ENCODE peak calls at places on chromosome 18, in ten cellular contexts. R, W, B, L, J, A, Q, O, E and T are unnamed samples. For H3K4me1 and H3K27me3, the result is how much of the 10 kb centered on the place peaks cover.

GRCh38 chr18:59516356-59517155 is 157.5 kb upstream of the LMAN1 start:
- DNase-seq in R (no peak), W (no peak), B (no peak), L (peak), J (peak), A (no peak), Q (no peak), O (peak), E (no peak), T (no peak)

GRCh38 chr18:13137939-13138821 is 80.4 kb upstream of the LDLRAD4 start:
- DNase-seq in R (peak), W (peak), B (peak), L (peak), J (peak), A (peak), Q (peak), O (peak), E (peak), T (no peak)

GRCh38 chr18:35050004-35050623 is 8.9 kb downstream of the MAPRE2 start:
- DNase-seq in R (no peak), W (no peak), B (no peak), L (no peak), J (no peak), A (no peak), Q (no peak), O (no peak), E (peak), T (no peak)

GRCh38 chr18:57301573-57302230 is 50.7 kb upstream of the ST8SIA3 start:
- DNase-seq in R (no peak), W (no peak), B (no peak), L (no peak), J (no peak), A (no peak), Q (no peak), O (no peak), E (no peak), T (no peak)

GRCh38 chr18:35811896-35812295 is 160.6 kb upstream of the RMP24 start:
- DNase-seq in R (no peak), W (no peak), B (no peak), L (no peak), J (no peak), A (no peak), Q (no peak), O (no peak), E (no peak), T (no peak)

GRCh38 chr18:2304378-2305175 is 266.7 kb downstream of the METTL4 start:
- DNase-seq in R (no peak), W (no peak), B (no peak), L (peak), J (no peak), A (no peak), Q (no peak), O (no peak), E (no peak), T (no peak)

GRCh38 chr18:27887711-27888495 is 289.0 kb downstream of the CDH2 start:
- DNase-seq in R (no peak), W (no peak), B (no peak), L (peak), J (no peak), A (no peak), Q (no peak), O (no peak), E (no peak), T (no peak)

GRCh38 chr18:76499596-76500340 is 4.7 kb upstream of the ZNF516 start:
- DNase-seq in R (no peak), W (no peak), B (no peak), L (no peak), J (no peak), A (no peak), Q (no peak), O (no peak), E (no peak), T (no peak)

GRCh38 chr18:58572680-58573079 is 56.2 kb downstream of the ALPK2 start:
- DNase-seq in R (no peak), W (no peak), B (no peak), L (no peak), J (no peak), A (no peak), Q (no peak), O (no peak), E (no peak), T (no peak)

GRCh38 chr18:61546598-61546997 is 213.4 kb downstream of the CDH20 start:
- DNase-seq in R (no peak), W (no peak), B (no peak), L (peak), J (no peak), A (no peak), Q (no peak), O (no peak), E (no peak), T (no peak)

GRCh38 chr18:39842042-39842791 is 2112.8 kb upstream of the PIK3C3 start:
- DNase-seq in R (no peak), W (no peak), B (no peak), L (no peak), J (no peak), A (no peak), Q (no peak), O (no peak), E (no peak), T (no peak)

GRCh38 chr18:51151568-51152511 is 45.6 kb downstream of the MEX3C start:
- DNase-seq in R (no peak), W (no peak), B (no peak), L (no peak), J (no peak), A (peak), Q (peak), O (no peak), E (peak), T (no peak)

GRCh38 chr18:35941299-35941698 is 31.2 kb upstream of the RMP24 start:
- DNase-seq in R (no peak), W (no peak), B (no peak), L (no peak), J (no peak), A (no peak), Q (no peak), O (no peak), E (no peak), T (no peak)

GRCh38 chr18:36776650-36777049 is 52.2 kb downstream of the TPGS2 start:
- DNase-seq in R (no peak), W (no peak), B (no peak), L (no peak), J (no peak), A (no peak), Q (no peak), O (peak), E (no peak), T (no peak)

GRCh38 chr18:75054611-75055010 is 154.3 kb downstream of the PTGR3 start:
- DNase-seq in R (no peak), W (no peak), B (no peak), L (no peak), J (no peak), A (no peak), Q (no peak), O (no peak), E (no peak), T (no peak)

GRCh38 chr18:73479472-73479871 is 611.7 kb upstream of the NETO1 start:
- DNase-seq in R (no peak), W (no peak), B (no peak), L (peak), J (no peak), A (no peak), Q (no peak), O (no peak), E (no peak), T (no peak)

GRCh38 chr18:43934322-43935050 is 657.2 kb upstream of the SYT4 start:
- DNase-seq in R (no peak), W (no peak), B (no peak), L (no peak), J (no peak), A (no peak), Q (no peak), O (no peak), E (no peak), T (no peak)

GRCh38 chr18:50986360-50987087 is 18.7 kb downstream of the ELAC1 start:
- DNase-seq in R (no peak), W (no peak), B (no peak), L (peak), J (no peak), A (no peak), Q (no peak), O (peak), E (no peak), T (no peak)

DNA sequence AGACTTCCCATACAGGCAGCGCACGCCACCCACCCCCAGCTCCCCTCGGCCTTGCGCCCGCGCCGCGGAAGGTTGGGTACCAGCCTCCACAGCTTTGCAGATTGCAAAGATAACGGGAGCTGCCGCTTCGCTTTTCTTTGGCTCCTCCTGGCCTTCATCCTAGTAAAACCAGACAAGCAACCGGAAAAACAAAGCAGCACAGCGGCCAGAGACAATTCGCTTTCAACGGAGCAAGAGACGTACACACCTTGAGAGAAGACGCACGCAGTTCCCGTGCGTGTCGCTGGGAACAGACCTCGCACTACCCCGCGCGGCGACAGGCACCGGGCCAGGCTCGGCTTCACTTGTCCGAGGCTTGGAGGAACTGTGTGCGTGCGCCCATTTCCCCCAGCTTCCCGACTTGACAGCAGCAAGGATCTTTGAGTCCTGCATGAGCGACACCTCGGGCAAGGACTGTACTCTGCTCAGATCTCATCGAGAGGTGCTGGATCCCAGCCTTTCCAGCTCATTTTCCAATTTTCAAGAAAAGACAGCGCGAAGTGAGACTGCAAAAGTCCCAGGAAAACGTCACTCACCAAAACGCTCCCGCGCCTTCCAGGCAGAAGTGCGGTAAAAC is 964 bp downstream of the ZBTB7C start:
- DNase-seq in R (no peak), W (peak), B (peak), L (no peak), J (no peak), A (no peak), Q (no peak), O (no peak), E (no peak), T (peak)
- H3K4me3 ChIP-seq in R (peak), W (peak), B (peak), L (peak), J (peak), A (no peak), Q (no peak), O (peak), E (no peak), T (peak)

GRCh38 chr18:24378598-24378997 is 19.0 kb downstream of the OSBPL1A start:
- DNase-seq in R (no peak), W (no peak), B (no peak), L (no peak), J (no peak), A (no peak), Q (no peak), O (no peak), E (no peak), T (no peak)
- H3K4me1 ChIP-seq in R (under half), W (under half), B (under half), L (under half), J (under half), A (under half), Q (under half), O (under half), E (under half), T (under half)

GRCh38 chr18:46755315-46756171 is 1.3 kb downstream of the ST8SIA5 start:
- DNase-seq in R (no peak), W (no peak), B (no peak), L (no peak), J (no peak), A (no peak), Q (no peak), O (no peak), E (no peak), T (no peak)

GRCh38 chr18:46754188-46754587 is 2.7 kb downstream of the ST8SIA5 start:
- DNase-seq in R (no peak), W (no peak), B (no peak), L (no peak), J (no peak), A (no peak), Q (no peak), O (no peak), E (no peak), T (no peak)

GRCh38 chr18:46756559-46757201 is at the start of gene ST8SIA5:
- DNase-seq in R (no peak), W (no peak), B (no peak), L (peak), J (peak), A (no peak), Q (no peak), O (peak), E (no peak), T (no peak)

GRCh38 chr18:46754661-46755292 is 2.1 kb downstream of the ST8SIA5 start:
- DNase-seq in R (no peak), W (no peak), B (no peak), L (no peak), J (peak), A (no peak), Q (no peak), O (peak), E (no peak), T (no peak)

DNA sequence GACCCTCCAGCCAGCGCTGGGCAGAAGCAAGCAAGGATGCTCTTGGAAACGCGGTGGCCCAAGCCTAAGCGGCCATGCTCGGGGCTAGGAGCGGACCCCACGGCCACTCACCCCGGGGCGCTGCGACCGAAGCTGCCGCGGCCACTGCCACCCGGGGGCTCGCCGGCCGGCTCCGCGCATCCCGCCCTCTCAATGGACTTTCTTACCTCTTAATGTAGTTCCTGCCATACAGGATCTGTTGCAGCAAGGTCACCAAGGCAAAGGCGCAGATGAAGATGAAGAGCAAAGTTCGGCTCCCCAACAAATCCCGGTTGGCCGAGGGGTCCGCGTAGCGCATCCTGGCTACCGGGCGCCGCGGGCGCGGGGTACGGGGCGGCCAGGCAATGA is 688 bp downstream of the ST8SIA5 start:
- DNase-seq in R (no peak), W (no peak), B (no peak), L (peak), J (no peak), A (no peak), Q (no peak), O (no peak), E (no peak), T (no peak)
- H3K27me3 ChIP-seq in R (under half), W (under half), B (half or more), L (half or more), J (under half), A (under half), Q (under half), O (under half), E (under half), T (under half)

GRCh38 chr18:7579923-7580542 is 12.9 kb downstream of the PTPRM start:
- DNase-seq in R (no peak), W (no peak), B (no peak), L (no peak), J (no peak), A (no peak), Q (no peak), O (no peak), E (no peak), T (no peak)
- H3K4me3 ChIP-seq in R (no peak), W (no peak), B (no peak), L (no peak), J (no peak), A (no peak), Q (no peak), O (no peak), E (no peak), T (no peak)

DNA sequence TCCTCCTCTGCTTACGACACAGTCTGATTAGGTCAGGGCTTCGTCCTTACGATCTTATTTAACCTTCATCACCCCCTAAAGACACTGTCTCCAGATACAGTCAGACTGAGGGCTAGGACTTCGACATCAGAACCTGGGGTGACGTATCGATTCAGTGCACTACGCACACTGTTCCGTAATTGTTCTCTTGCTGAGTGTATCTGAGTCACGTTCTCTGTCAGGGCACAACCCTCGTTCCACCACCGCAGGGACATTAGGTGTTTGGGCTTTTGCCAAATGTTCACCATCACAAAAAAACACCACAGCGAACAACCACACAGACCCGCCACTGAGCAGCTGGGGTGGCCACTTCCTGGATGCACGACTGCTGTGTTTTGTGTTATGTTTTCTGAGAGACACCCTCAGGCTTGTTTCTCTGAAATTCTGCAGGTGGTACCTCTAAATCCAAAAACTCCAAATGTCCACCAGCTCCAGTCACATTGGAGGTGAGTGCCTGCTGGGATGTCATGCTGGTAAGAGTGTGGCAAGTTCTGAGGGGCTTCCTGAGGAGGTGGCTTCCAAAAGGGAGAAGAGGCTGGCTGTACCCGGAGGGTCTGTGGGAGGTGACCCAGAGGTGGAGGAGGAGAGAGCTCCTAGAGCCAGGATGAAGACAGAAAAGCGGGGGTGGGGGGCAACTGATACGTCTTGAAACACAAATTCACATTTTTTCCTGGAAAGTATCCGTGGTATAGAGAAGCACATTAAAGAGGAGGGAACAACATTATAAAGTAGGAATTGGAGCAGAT is 66.6 kb downstream of the ADNP2 start:
- DNase-seq in R (no peak), W (no peak), B (peak), L (no peak), J (no peak), A (peak), Q (peak), O (no peak), E (peak), T (peak)
- H3K4me1 ChIP-seq in R (under half), W (under half), B (under half), L (under half), J (under half), A (under half), Q (under half), O (under half), E (under half), T (under half)